ENCODE peak calls at places on chromosomes 1 and 21, in four cellular contexts. J is AG09309, W is mucosa of descending colon, Z is tibial artery. F is an unnamed sample.

GRCh38 chr21:27275294-27275927 is 308.5 kb upstream of the ADAMTS5 start:
- DNase-seq in J (peak), W (no peak), Z (no peak), F (peak)

GRCh38 chr1:155052412-155053400 is 1.6 kb downstream of the ADAM15 start:
- DNase-seq in J (no peak), W (peak), Z (no peak), F (peak)

GRCh38 chr1:7962011-7962335 is 462 bp downstream of the PARK7 start:
- DNase-seq in J (no peak), W (no peak), Z (no peak), F (no peak)

GRCh38 chr1:199843856-199844255 is 183.7 kb upstream of the NR5A2 start:
- DNase-seq in J (no peak), W (no peak), Z (no peak), F (no peak)

GRCh38 chr21:44552136-44552535 is 831 bp upstream of the KRTAP10-2 start:
- DNase-seq in J (no peak), W (peak), Z (peak), F (no peak)

GRCh38 chr1:111825217-111825616 is 69.5 kb downstream of the DDX20 start:
- DNase-seq in J (no peak), W (no peak), Z (no peak), F (no peak)

GRCh38 chr1:89610457-89610991 is 22.4 kb upstream of the LRRC8C start:
- DNase-seq in J (no peak), W (no peak), Z (no peak), F (no peak)

GRCh38 chr1:217106231-217106630 is 383.0 kb upstream of the ESRRG start:
- DNase-seq in J (no peak), W (no peak), Z (no peak), F (no peak)

GRCh38 chr1:245648749-245649517 is 494.1 kb downstream of the KIF26B start:
- DNase-seq in J (no peak), W (no peak), Z (no peak), F (no peak)

GRCh38 chr1:156407344-156407743 is 38.3 kb downstream of the RHBG start:
- DNase-seq in J (no peak), W (no peak), Z (no peak), F (no peak)

GRCh38 chr1:214292317-214292716 is 11.4 kb downstream of the SMYD2 start:
- DNase-seq in J (no peak), W (no peak), Z (no peak), F (peak)

GRCh38 chr1:217620814-217621213 is 10.1 kb downstream of the GPATCH2 start:
- DNase-seq in J (no peak), W (no peak), Z (no peak), F (no peak)

GRCh38 chr1:219215477-219215876 is 41.8 kb downstream of the LYPLAL1 start:
- DNase-seq in J (no peak), W (no peak), Z (no peak), F (peak)

GRCh38 chr1:67618285-67619018 is 66.5 kb upstream of the GADD45A start:
- DNase-seq in J (peak), W (no peak), Z (peak), F (peak)

GRCh38 chr21:37421306-37421705 is 54.7 kb downstream of the DYRK1A start:
- DNase-seq in J (no peak), W (no peak), Z (no peak), F (no peak)

GRCh38 chr1:15249032-15249601 is 2.1 kb downstream of the FHAD1 start:
- DNase-seq in J (no peak), W (no peak), Z (no peak), F (no peak)

GRCh38 chr1:154784924-154785531 is 85.1 kb downstream of the KCNN3 start:
- DNase-seq in J (no peak), W (no peak), Z (peak), F (no peak)

GRCh38 chr1:37776946-37777516 is 12.1 kb upstream of the EPHA10 start:
- DNase-seq in J (no peak), W (no peak), Z (no peak), F (no peak)

GRCh38 chr1:111604931-111605330 is 14.7 kb upstream of the RAP1A start:
- DNase-seq in J (peak), W (no peak), Z (no peak), F (peak)

DNA sequence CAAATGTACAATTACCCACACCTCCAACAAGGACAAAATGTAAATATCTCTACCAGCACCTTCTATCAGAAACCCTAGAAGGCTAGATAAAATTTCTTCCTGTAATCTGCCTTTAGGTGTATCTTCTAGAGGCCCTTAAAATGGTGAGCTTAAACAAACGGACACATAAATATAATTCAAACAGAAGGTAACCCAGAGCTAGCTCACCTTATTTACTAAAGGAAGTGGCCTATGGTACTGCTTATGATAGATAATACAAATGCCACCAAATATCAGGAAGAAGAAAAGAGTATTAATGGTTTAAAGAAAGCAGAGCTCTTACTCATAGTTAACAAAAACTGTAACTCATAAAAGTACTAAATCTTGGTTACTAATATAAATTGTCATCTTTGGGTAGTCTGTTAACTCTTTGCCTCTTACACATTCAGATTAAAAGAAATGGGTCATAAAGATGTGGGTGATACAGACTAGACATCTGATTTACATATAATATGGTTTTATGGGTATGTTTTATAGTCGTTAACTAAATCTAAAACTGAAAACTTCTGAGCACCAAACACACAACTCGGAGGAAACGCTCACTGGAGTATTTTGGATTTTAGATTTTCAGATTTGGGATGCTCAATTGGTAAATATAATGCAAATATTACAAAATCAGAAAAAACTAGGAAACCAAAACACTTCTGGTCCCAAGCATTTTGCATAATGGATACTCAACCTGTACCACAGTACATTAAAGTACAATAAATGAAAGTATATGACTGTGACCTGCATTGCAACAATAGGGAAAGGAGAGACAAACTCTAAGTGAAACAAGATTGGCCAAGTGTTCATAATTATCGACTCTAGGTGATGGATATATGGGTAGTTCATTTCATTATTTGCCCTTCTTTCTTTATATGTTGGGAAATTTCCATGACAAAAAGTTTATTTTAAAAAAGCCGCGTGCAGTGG is 23.2 kb downstream of the TRIT1 start:
- DNase-seq in J (no peak), W (no peak), Z (no peak), F (no peak)
- H3K4me3 ChIP-seq in J (no peak), W (no peak), Z (no peak), F (no peak)

DNA sequence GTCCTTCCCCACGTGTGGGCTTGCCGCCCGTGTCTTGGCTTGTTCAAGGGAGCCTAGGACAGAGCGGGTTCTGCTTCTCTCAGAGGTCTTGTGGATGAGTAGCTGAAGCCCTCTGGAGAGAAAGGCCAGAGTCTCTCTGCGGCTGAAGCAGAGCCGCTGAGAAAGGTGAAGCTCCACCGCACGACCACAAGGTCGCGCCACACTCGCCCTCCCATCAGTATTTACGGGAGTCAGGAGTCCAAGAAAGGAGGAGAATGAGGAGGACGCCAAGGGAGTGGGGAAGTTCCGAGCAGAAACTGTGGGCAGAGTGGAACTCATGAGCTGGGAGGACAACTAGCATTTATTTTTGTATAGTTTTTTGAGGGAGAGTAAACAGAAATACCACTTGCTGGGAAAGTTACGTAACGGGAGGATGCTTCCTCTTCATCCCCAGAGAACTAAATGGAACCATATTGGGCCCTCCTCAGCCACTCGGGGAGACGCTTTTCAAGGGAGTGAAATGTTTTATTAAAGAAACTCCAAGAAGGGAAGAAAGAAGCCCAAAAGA is 51.6 kb upstream of the HAO2 start:
- DNase-seq in J (no peak), W (no peak), Z (no peak), F (no peak)
- TF ChIP-seq CTCF in J (peak), W (no peak), Z (no peak), F (no peak)

GRCh38 chr1:165444897-165445370 is at the start of gene RXRG:
- DNase-seq in J (no peak), W (peak), Z (no peak), F (peak)
- H3K4me3 ChIP-seq in J (no peak), W (no peak), Z (peak), F (no peak)

DNA sequence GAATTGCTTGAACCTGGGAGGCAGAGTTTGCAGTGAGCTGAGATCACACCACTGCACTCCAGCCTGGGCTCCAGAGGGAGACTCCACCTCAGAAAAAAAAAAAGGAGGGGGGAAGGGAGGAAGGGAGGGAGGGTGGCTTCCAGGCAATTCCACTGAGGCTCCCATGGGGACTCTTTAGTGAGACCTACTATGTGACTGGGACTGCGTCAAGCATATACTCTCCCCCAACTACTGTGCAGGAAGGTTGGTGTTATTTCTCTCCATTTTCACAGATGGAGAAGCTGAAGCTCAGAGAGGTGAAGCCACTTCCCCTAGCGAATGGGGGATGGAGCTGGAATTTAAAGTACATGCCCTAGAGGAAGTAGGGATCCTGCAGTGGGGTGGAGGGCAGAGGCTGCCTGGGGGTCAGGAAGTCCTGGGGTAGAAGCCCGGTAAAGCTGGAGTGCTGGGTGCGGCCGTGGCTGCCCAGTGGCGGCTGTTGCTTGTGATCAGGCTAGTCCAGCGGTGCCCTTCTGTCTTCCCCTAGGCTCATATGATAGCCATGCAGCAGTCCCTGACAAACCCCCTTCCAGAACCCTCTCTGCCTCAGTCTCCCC is 40.3 kb downstream of the RAP1GAP start:
- DNase-seq in J (no peak), W (no peak), Z (no peak), F (no peak)
- TF ChIP-seq CTCF in J (no peak), W (no peak), Z (no peak), F (no peak)

F was measured in epithelial cell of esophagus.